ENCODE peak calls at places on chromosomes 3 and 15, in eight cellular contexts. C, F, Q, I, D, E, T and A are unnamed samples.

GRCh38 chr3:194117114-194117845 is 18.7 kb upstream of the HES1 start:
- DNase-seq in C (no peak), F (no peak), Q (no peak), I (no peak), D (peak; percentile 41), E (no peak), T (no peak), A (no peak)

GRCh38 chr3:15108082-15108545 is 9.2 kb upstream of the RBSN start:
- DNase-seq in C (peak; percentile 68), F (no peak), Q (peak; percentile 38), I (peak; percentile 67), D (peak; percentile 14), E (peak; percentile 65), T (peak; percentile 64), A (peak; percentile 88)

GRCh38 chr3:119342176-119342575 is 48.0 kb downstream of the ARHGAP31 start:
- DNase-seq in C (no peak), F (no peak), Q (no peak), I (no peak), D (no peak), E (no peak), T (no peak), A (no peak)

GRCh38 chr15:33071451-33071850 is 123.1 kb downstream of the FMN1 start:
- DNase-seq in C (no peak), F (no peak), Q (no peak), I (no peak), D (no peak), E (no peak), T (no peak), A (no peak)

GRCh38 chr15:65209701-65210643 is 1.3 kb downstream of the CILP start:
- DNase-seq in C (no peak), F (no peak), Q (no peak), I (peak; percentile 46), D (no peak), E (no peak), T (no peak), A (no peak)

GRCh38 chr15:49832421-49832980 is 211.7 kb downstream of the DTWD1 start:
- DNase-seq in C (no peak), F (no peak), Q (no peak), I (no peak), D (peak; percentile 4), E (no peak), T (peak; percentile 22), A (no peak)

GRCh38 chr15:88878720-88879184 is 16.6 kb downstream of the HAPLN3 start:
- DNase-seq in C (no peak), F (no peak), Q (no peak), I (no peak), D (no peak), E (no peak), T (peak; percentile 47), A (peak; percentile 81)

GRCh38 chr15:73921257-73921890 is 4.9 kb upstream of the LOXL1 start:
- DNase-seq in C (no peak), F (no peak), Q (no peak), I (no peak), D (no peak), E (no peak), T (no peak), A (no peak)